ENCODE peak calls at places on chromosome 1, in four cellular contexts. C, T, I and Y are unnamed samples.

GRCh38 chr1:154304664-154305337 is 16.1 kb upstream of the AQP10 start:
- DNase-seq in C (no peak), T (no peak), I (no peak), Y (no peak)

GRCh38 chr1:14377386-14377785 is 221.1 kb upstream of the KAZN start:
- DNase-seq in T (no peak), I (no peak), C (no peak), Y (no peak)

GRCh38 chr1:147717051-147717705 is 43.2 kb downstream of the GJA5 start:
- DNase-seq in C (no peak), T (peak; percentile 12), I (no peak), Y (no peak)

GRCh38 chr1:50995651-50996050 is 25.6 kb downstream of the CDKN2C start:
- DNase-seq in I (no peak), T (no peak), C (no peak), Y (no peak)

GRCh38 chr1:192803501-192803900 is 5.3 kb upstream of the RGS2 start:
- DNase-seq in T (no peak), I (no peak), C (no peak), Y (no peak)

GRCh38 chr1:200588698-200589097 is 31.9 kb downstream of the KIF14 start:
- DNase-seq in C (no peak), T (no peak), I (no peak), Y (no peak)

GRCh38 chr1:29789221-29789909 is 553.0 kb downstream of the PTPRU start:
- DNase-seq in I (no peak), C (no peak), T (no peak), Y (no peak)

GRCh38 chr1:17168480-17168878 is 36.4 kb upstream of the PADI1 start:
- DNase-seq in C (no peak), T (no peak), I (no peak), Y (peak; percentile 89)

GRCh38 chr1:153976819-153977249 is 640 bp downstream of the JTB start:
- DNase-seq in T (no peak), I (no peak), C (no peak), Y (no peak)

GRCh38 chr1:67427947-67428346 is 2.3 kb downstream of the SERBP1 start:
- DNase-seq in T (no peak), I (no peak), C (no peak), Y (no peak)

GRCh38 chr1:31790140-31790539 is 25.7 kb downstream of the SPOCD1 start:
- DNase-seq in T (no peak), C (no peak), I (no peak), Y (no peak)

GRCh38 chr1:98210563-98210962 is 289.7 kb upstream of the DPYD start:
- DNase-seq in I (no peak), C (no peak), T (no peak), Y (no peak)

GRCh38 chr1:98211271-98211840 is 290.5 kb upstream of the DPYD start:
- DNase-seq in I (no peak), T (no peak), C (no peak), Y (no peak)

GRCh38 chr1:98205291-98206017 is 284.6 kb upstream of the DPYD start:
- DNase-seq in T (no peak), I (no peak), C (no peak), Y (no peak)

DNA sequence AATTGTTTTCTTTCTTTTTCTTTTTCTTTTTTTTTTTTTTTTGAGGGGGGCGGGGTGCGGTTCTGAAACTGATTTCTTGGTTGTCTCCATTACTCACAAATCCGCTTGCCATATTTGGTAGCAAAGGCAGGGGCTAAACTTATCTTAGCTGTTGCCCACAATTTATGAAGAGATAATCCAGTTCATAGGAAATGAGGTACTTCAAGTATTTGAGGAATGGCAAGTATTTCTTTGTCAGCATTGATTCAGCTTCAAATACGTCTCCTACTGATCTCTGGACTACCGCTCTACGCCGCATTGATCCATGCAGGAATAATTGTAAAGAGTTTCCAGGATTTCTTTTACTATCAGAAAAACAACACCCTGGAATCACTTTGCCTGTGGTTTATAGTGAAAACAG is 289.2 kb upstream of the DPYD start:
- DNase-seq in T (no peak), I (no peak), C (peak; percentile 85), Y (peak; percentile 67)
- H3K4me3 ChIP-seq in T (no peak overlapping the region), I (no peak overlapping the region), C (peak overlapping the region; percentile 0), Y (peak overlapping the region; percentile 3)

GRCh38 chr1:207755846-207756692 is 4.2 kb downstream of the CD46 start:
- DNase-seq in C (no peak), T (no peak), I (no peak), Y (no peak)
- H3K4me3 ChIP-seq in C (no peak overlapping the region), T (no peak overlapping the region), I (no peak overlapping the region), Y (no peak overlapping the region)

DNA sequence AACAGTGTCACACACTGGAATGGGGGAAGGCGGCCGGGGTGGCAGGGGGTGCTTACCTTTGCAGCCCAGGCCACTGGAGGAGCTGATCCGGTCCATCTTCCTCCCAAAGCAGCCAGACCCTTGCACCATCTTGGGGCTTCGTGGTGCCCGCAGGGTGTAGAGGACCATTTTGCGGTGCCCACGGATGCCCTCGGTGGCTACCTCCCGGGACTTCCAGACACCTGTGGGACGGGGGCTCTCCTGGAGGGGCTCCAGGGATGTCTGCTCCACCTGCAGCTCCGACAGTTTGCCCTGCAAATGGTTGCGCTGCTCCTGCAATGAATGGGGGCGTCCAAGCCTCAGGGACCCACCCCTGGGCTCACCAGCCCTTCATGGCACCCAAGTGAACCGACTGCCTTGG is 587 bp downstream of the NPPB start:
- DNase-seq in T (no peak), I (no peak), C (no peak), Y (no peak)
- H3K4me3 ChIP-seq in T (no peak overlapping the region), I (no peak overlapping the region), C (no peak overlapping the region), Y (no peak overlapping the region)

GRCh38 chr1:113981962-113982931 is 3.0 kb downstream of the OLFML3 start:
- DNase-seq in C (peak; percentile 81), I (no peak), T (no peak), Y (peak; percentile 28)
- H3K4me3 ChIP-seq in C (peak overlapping the region; percentile 56), I (peak overlapping the region; percentile 42), T (no peak overlapping the region), Y (peak overlapping the region; percentile 47)

GRCh38 chr1:109383087-109383779 is 14.5 kb downstream of the SORT1 start:
- DNase-seq in C (no peak), T (no peak), I (no peak), Y (no peak)
- H3K4me3 ChIP-seq in C (no peak overlapping the region), T (no peak overlapping the region), I (no peak overlapping the region), Y (no peak overlapping the region)

GRCh38 chr1:184621262-184621661 is 133.4 kb downstream of the EDEM3 start:
- DNase-seq in I (no peak), T (no peak), C (no peak), Y (no peak)

GRCh38 chr1:184624051-184624450 is 130.6 kb downstream of the EDEM3 start:
- DNase-seq in I (no peak), C (peak; percentile 21), T (no peak), Y (no peak)

GRCh38 chr1:184623404-184623803 is 131.3 kb downstream of the EDEM3 start:
- DNase-seq in I (no peak), C (no peak), T (no peak), Y (no peak)

GRCh38 chr1:184624626-184625025 is 130.0 kb downstream of the EDEM3 start:
- DNase-seq in T (no peak), I (no peak), C (no peak), Y (no peak)

DNA sequence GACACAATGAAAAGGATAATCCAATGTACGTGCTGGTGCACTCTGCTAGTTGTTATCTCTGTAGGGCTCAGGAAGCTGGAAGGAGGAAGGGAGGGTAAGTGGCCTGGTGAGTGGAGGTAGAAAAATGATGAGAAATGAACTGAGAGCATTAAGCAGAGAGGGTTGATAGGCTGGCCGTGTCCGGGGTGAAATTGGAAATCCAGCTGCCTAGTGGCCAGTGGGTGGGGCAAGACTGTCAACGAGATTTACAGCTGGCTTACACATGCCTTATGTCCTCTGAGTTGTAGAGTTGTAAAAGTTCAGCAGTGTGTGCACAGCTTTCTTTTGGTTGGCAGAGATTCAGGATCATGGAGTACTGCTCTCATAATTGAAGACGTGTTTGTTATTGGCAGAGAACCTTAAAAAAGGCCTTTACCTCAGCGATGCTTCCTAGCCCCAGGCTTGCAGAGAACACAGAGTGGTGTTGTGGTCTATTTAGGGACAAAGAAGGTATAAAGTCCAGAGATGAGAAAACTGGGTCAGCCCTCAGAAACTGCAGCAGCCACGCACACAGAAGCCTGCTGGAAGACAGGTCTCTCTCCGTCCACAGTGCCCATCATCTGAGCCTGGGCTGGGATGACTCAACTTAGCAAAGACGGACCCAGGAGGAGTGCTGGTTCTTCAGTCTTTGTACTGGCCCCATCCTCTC is 132.4 kb downstream of the EDEM3 start:
- DNase-seq in T (no peak), C (peak; percentile 48), I (peak; percentile 89), Y (peak; percentile 80)
- H3K4me3 ChIP-seq in T (no peak overlapping the region), C (no peak overlapping the region), I (no peak overlapping the region), Y (no peak overlapping the region)

GRCh38 chr1:119633575-119634325 is 14.3 kb downstream of the ZNF697 start:
- DNase-seq in C (no peak), I (no peak), T (no peak), Y (no peak)

GRCh38 chr1:119631086-119631432 is 17.0 kb downstream of the ZNF697 start:
- DNase-seq in C (no peak), I (no peak), T (no peak), Y (no peak)

GRCh38 chr1:119632103-119632490 is 16.0 kb downstream of the ZNF697 start:
- DNase-seq in I (no peak), T (no peak), C (no peak), Y (no peak)

GRCh38 chr1:119632836-119633235 is 15.2 kb downstream of the ZNF697 start:
- DNase-seq in C (no peak), T (no peak), I (no peak), Y (no peak)

GRCh38 chr1:119631433-119632102 is 16.5 kb downstream of the ZNF697 start:
- DNase-seq in T (no peak), I (peak; percentile 92), C (peak; percentile 19), Y (no peak)
- H3K4me3 ChIP-seq in T (no peak overlapping the region), I (peak overlapping the region; percentile 36), C (no peak overlapping the region), Y (peak overlapping the region; percentile 37)

GRCh38 chr1:44785501-44786137 is 2.4 kb downstream of the BEST4 start:
- DNase-seq in I (no peak), T (no peak), C (no peak), Y (no peak)

GRCh38 chr1:44785027-44785376 is 3.0 kb downstream of the BEST4 start:
- DNase-seq in T (no peak), I (no peak), C (no peak), Y (no peak)

GRCh38 chr1:44786138-44786840 is 1.7 kb downstream of the BEST4 start:
- DNase-seq in I (no peak), C (peak; percentile 81), T (peak; percentile 69), Y (no peak)

GRCh38 chr1:44784094-44785026 is 3.6 kb downstream of the BEST4 start:
- DNase-seq in T (peak; percentile 35), I (no peak), C (no peak), Y (no peak)

DNA sequence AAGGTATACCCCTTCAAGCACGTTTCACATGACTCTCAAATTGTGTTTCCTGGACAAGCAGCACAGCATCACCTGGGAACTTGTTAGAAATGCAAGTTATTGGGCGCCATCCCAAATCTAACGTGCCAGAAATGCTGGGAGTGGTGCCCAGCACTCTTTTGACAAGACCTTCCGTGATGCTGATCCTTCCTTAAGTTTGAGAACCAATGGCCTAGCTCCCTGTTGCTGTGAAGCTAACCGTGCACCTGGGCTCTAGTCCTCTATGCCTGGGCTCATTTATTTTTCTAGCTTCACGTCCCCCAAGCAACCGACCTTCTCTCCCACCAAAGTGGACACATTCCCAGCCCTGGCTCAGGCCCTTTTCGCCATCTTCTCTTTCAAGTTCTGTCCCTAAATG is 4.3 kb downstream of the BEST4 start:
- DNase-seq in T (no peak), I (no peak), C (no peak), Y (no peak)
- H3K4me3 ChIP-seq in T (peak overlapping the region; percentile 48), I (peak overlapping the region; percentile 51), C (no peak overlapping the region), Y (peak overlapping the region; percentile 36)